ENCODE peak calls at places on chromosomes 5 and 9, in five cellular contexts. J is astrocyte of the spinal cord, D is MM.1S, L is tibial nerve, E is iPS DF 6.9. M is an unnamed sample.

GRCh38 chr5:150319484-150319790 is 16.7 kb upstream of the ARSI start:
- DNase-seq in D (no peak), L (no peak), E (no peak), J (no peak), M (no peak)

GRCh38 chr9:34552606-34552981 is 29.8 kb upstream of the ENHO start:
- DNase-seq in D (no peak), E (no peak), L (peak; percentile 4), J (no peak), M (no peak)

GRCh38 chr5:125550237-125550636 is 803.8 kb upstream of the ZNF608 start:
- DNase-seq in D (no peak), J (peak; percentile 93), L (no peak), E (no peak), M (no peak)

GRCh38 chr9:96203867-96204412 is 98.0 kb downstream of the HSD17B3 start:
- DNase-seq in L (no peak), E (no peak), D (no peak), J (no peak), M (no peak)

GRCh38 chr9:137312852-137313325 is 10.8 kb upstream of the NRARP start:
- DNase-seq in E (no peak), D (no peak), L (no peak), J (no peak), M (no peak)

GRCh38 chr5:149141957-149142851 is 911 bp downstream of the ABLIM3 start:
- DNase-seq in L (peak; percentile 28), D (no peak), E (no peak), J (no peak), M (no peak)

GRCh38 chr9:37486256-37486615 is 488 bp downstream of the POLR1E start:
- DNase-seq in E (no peak), J (no peak), L (no peak), D (no peak), M (no peak)

GRCh38 chr5:32449216-32449721 is 4.7 kb upstream of the ZFR start:
- DNase-seq in J (no peak), D (no peak), E (no peak), L (no peak), M (no peak)

GRCh38 chr5:140557965-140558364 is 692 bp upstream of the SRA1 start:
- DNase-seq in E (no peak), J (no peak), D (no peak), L (no peak), M (no peak)
- H3K4me3 ChIP-seq in E (no peak overlapping the region), J (no peak overlapping the region), D (peak overlapping the region; percentile 77), L (no peak overlapping the region), M (peak overlapping the region; percentile 90)

GRCh38 chr5:34870382-34870781 is 31.4 kb downstream of the TTC23L start:
- DNase-seq in L (no peak), J (no peak), E (no peak), D (no peak), M (no peak)
- H3K4me3 ChIP-seq in L (no peak overlapping the region), J (no peak overlapping the region), E (no peak overlapping the region), D (no peak overlapping the region), M (no peak overlapping the region)

GRCh38 chr9:3521961-3522360 is 3.8 kb downstream of the RFX3 start:
- DNase-seq in L (no peak), D (peak; percentile 48), J (no peak), E (no peak), M (no peak)
- H3K4me3 ChIP-seq in L (no peak overlapping the region), D (no peak overlapping the region), J (no peak overlapping the region), E (no peak overlapping the region), M (peak overlapping the region; percentile 40)

GRCh38 chr9:87595605-87596004 is 97.9 kb downstream of the DAPK1 start:
- DNase-seq in D (no peak), L (no peak), E (no peak), J (no peak), M (no peak)

GRCh38 chr9:87594218-87594617 is 96.6 kb downstream of the DAPK1 start:
- DNase-seq in L (no peak), E (no peak), J (peak; percentile 48), D (no peak), M (no peak)

GRCh38 chr9:87590996-87591395 is 93.3 kb downstream of the DAPK1 start:
- DNase-seq in E (no peak), L (no peak), J (no peak), D (no peak), M (no peak)

GRCh38 chr9:87594662-87595061 is 97.0 kb downstream of the DAPK1 start:
- DNase-seq in J (no peak), E (no peak), D (no peak), L (no peak), M (no peak)

GRCh38 chr9:87592554-87593394 is 95.1 kb downstream of the DAPK1 start:
- DNase-seq in J (peak; percentile 72), L (no peak), D (no peak), E (no peak), M (no peak)
- H3K4me3 ChIP-seq in J (no peak overlapping the region), L (peak overlapping the region; percentile 10), D (no peak overlapping the region), E (no peak overlapping the region), M (no peak overlapping the region)

GRCh38 chr5:1108008-1108864 is 3.6 kb downstream of the SLC12A7 start:
- DNase-seq in L (no peak), E (no peak), J (no peak), D (no peak), M (no peak)

GRCh38 chr5:1108865-1109174 is 3.0 kb downstream of the SLC12A7 start:
- DNase-seq in E (no peak), D (no peak), J (no peak), L (no peak), M (no peak)

GRCh38 chr5:1110260-1110929 is 1.5 kb downstream of the SLC12A7 start:
- DNase-seq in D (no peak), L (no peak), E (no peak), J (no peak), M (no peak)

GRCh38 chr5:1110930-1111726 is 735 bp downstream of the SLC12A7 start:
- DNase-seq in J (no peak), D (no peak), L (no peak), E (no peak), M (no peak)

GRCh38 chr5:1109542-1110259 is 2.2 kb downstream of the SLC12A7 start:
- DNase-seq in J (no peak), E (no peak), D (no peak), L (no peak), M (no peak)
- H3K4me3 ChIP-seq in J (no peak overlapping the region), E (no peak overlapping the region), D (no peak overlapping the region), L (peak overlapping the region; percentile 77), M (no peak overlapping the region)

GRCh38 chr5:176366575-176366894 is 1.2 kb downstream of the ARL10 start:
- DNase-seq in D (no peak), E (no peak), J (no peak), L (no peak), M (peak; percentile 11)

GRCh38 chr5:176368726-176369125 is 3.4 kb downstream of the ARL10 start:
- DNase-seq in D (no peak), L (no peak), J (no peak), E (no peak), M (no peak)

GRCh38 chr5:176369934-176370711 is 4.8 kb downstream of the ARL10 start:
- DNase-seq in E (no peak), L (no peak), D (no peak), J (no peak), M (no peak)

GRCh38 chr5:176373100-176373818 is 8.0 kb downstream of the ARL10 start:
- DNase-seq in L (peak; percentile 42), E (no peak), J (no peak), D (no peak), M (no peak)

GRCh38 chr5:176371621-176372539 is 6.6 kb downstream of the ARL10 start:
- DNase-seq in E (no peak), D (no peak), L (no peak), J (no peak), M (no peak)
- H3K4me3 ChIP-seq in E (no peak overlapping the region), D (no peak overlapping the region), L (no peak overlapping the region), J (no peak overlapping the region), M (no peak overlapping the region)